ENCODE peak calls at places on chromosome 3, in ten cellular contexts. X is SW 1271; I is psoas muscle; P is activated CD8-positive, alpha-beta memory T cell treated with anti-CD3 and anti-CD28 coated beads, Interleukin-2, amount 50 U/mL, for 48 hours; W is left ventricle myocardium inferior; L is T-helper 17 cell; B is RWPE2; C is foreskin fibroblast; N is stimulated activated CD8-positive, alpha-beta memory T cell treated with anti-CD3 and anti-CD28 coated beads, Interleukin-7, amount 100 ng/mL, for 24 hours; Q is stimulated activated CD4-positive, alpha-beta T cell treated with anti-CD3 and anti-CD28 coated beads, Interleukin-1b, Interleukin-23, amount 100 ng/mL, for 4 hours. O is an unnamed sample.

GRCh38 chr3:38268522-38268921 is 2.9 kb downstream of the SLC22A13 start:
- DNase-seq in X (no peak), I (no peak), P (no peak), W (no peak), L (no peak), B (no peak), C (no peak), N (no peak), Q (no peak), O (no peak)

GRCh38 chr3:38588276-38588971 is 61.1 kb downstream of the SCN5A start:
- DNase-seq in X (no peak), I (no peak), P (peak; percentile 34), W (peak; percentile 65), L (no peak), B (peak; percentile 34), C (no peak), N (no peak), Q (no peak), O (no peak)

GRCh38 chr3:132135628-132136333 is 101.0 kb upstream of the CPNE4 start:
- DNase-seq in X (peak; percentile 86), I (no peak), P (no peak), W (no peak), L (no peak), B (peak; percentile 84), C (peak; percentile 97), N (no peak), Q (no peak), O (no peak)

GRCh38 chr3:195015021-195015420 is 255.9 kb downstream of the XXYLT1 start:
- DNase-seq in X (no peak), I (no peak), P (no peak), W (no peak), L (no peak), B (peak; percentile 15), C (no peak), N (no peak), Q (no peak), O (no peak)

GRCh38 chr3:72311425-72311824 is 526.5 kb upstream of the PROK2 start:
- DNase-seq in X (no peak), I (no peak), P (no peak), W (no peak), L (no peak), B (no peak), C (peak; percentile 55), N (no peak), Q (no peak), O (no peak)

GRCh38 chr3:32347286-32348125 is 44.1 kb upstream of the CMTM7 start:
- DNase-seq in X (no peak), I (no peak), P (no peak), W (peak; percentile 32), L (no peak), B (no peak), C (no peak), N (no peak), Q (no peak), O (no peak)

GRCh38 chr3:39405687-39406367 is 693 bp upstream of the RPSA start:
- DNase-seq in X (no peak), I (no peak), P (no peak), W (no peak), L (no peak), B (no peak), C (no peak), N (no peak), Q (no peak), O (no peak)

GRCh38 chr3:177443469-177443868 is 246.2 kb upstream of the TBL1XR1 start:
- DNase-seq in X (peak; percentile 58), I (no peak), P (no peak), W (no peak), L (no peak), B (no peak), C (peak; percentile 46), N (no peak), Q (no peak), O (no peak)

GRCh38 chr3:150105025-150105424 is 134.3 kb upstream of the PFN2 start:
- DNase-seq in X (no peak), I (no peak), P (no peak), W (no peak), L (no peak), B (no peak), C (no peak), N (no peak), Q (no peak), O (no peak)

GRCh38 chr3:195892355-195893120 is 15.8 kb downstream of the TNK2 start:
- DNase-seq in X (no peak), I (peak; percentile 62), P (no peak), W (peak; percentile 58), L (no peak), B (no peak), C (peak; percentile 79), N (no peak), Q (no peak), O (peak; percentile 67)

GRCh38 chr3:97863025-97863424 is 41.2 kb downstream of the CRYBG3 start:
- DNase-seq in X (no peak), I (no peak), P (no peak), W (no peak), L (no peak), B (no peak), C (peak; percentile 36), N (no peak), Q (no peak), O (no peak)

GRCh38 chr3:165462616-165463334 is 266.6 kb upstream of the SLITRK3 start:
- DNase-seq in X (no peak), I (no peak), P (no peak), W (no peak), L (no peak), B (no peak), C (no peak), N (no peak), Q (no peak), O (no peak)

GRCh38 chr3:2765002-2765579 is 345.1 kb downstream of the IL5RA start:
- DNase-seq in X (no peak), I (no peak), P (no peak), W (no peak), L (no peak), B (no peak), C (no peak), N (no peak), Q (no peak), O (no peak)

GRCh38 chr3:47412453-47412756 is 31.6 kb downstream of the PTPN23 start:
- DNase-seq in X (no peak), I (no peak), P (no peak), W (no peak), L (no peak), B (no peak), C (no peak), N (no peak), Q (no peak), O (no peak)

GRCh38 chr3:164641071-164641470 is 437.2 kb downstream of the SI start:
- DNase-seq in X (no peak), I (no peak), P (no peak), W (no peak), L (no peak), B (no peak), C (no peak), N (no peak), Q (no peak), O (no peak)

GRCh38 chr3:23002846-23003800 is 200.0 kb upstream of the UBE2E2 start:
- DNase-seq in X (no peak), I (no peak), P (no peak), W (no peak), L (no peak), B (no peak), C (peak; percentile 26), N (no peak), Q (no peak), O (no peak)

GRCh38 chr3:64295594-64295993 is 70.3 kb upstream of the PRICKLE2 start:
- DNase-seq in X (no peak), I (no peak), P (no peak), W (no peak), L (no peak), B (no peak), C (peak; percentile 91), N (no peak), Q (no peak), O (peak; percentile 20)

GRCh38 chr3:46102059-46102779 is 74.9 kb upstream of the XCR1 start:
- DNase-seq in X (no peak), I (no peak), P (no peak), W (no peak), L (no peak), B (no peak), C (no peak), N (no peak), Q (no peak), O (no peak)

GRCh38 chr3:138829886-138830510 is 4.7 kb downstream of the PIK3CB start:
- DNase-seq in X (no peak), I (no peak), P (no peak), W (no peak), L (no peak), B (no peak), C (no peak), N (no peak), Q (no peak), O (no peak)

O was measured in ovary.